ENCODE peak calls at places on chromosomes 16 and 17, in four cellular contexts. D, X, C and Q are unnamed samples. For H3K36me3 and H3K27me3, the result is how much of the 10 kb centered on the place peaks cover.

GRCh38 chr17:51120357-51120738 is 320 bp downstream of the SPAG9 start:
- DNase-seq in D (no peak), X (no peak), C (no peak), Q (no peak)

GRCh38 chr17:76740329-76741118 is 2.6 kb downstream of the MFSD11 start:
- DNase-seq in D (peak), X (no peak), C (no peak), Q (peak)

GRCh38 chr17:9427460-9428315 is 147.9 kb downstream of the STX8 start:
- DNase-seq in D (peak), X (no peak), C (peak), Q (peak)

GRCh38 chr17:29682054-29682453 is 59.3 kb upstream of the CORO6 start:
- DNase-seq in D (no peak), X (no peak), C (no peak), Q (no peak)

GRCh38 chr17:73182616-73183310 is 10.1 kb upstream of the COG1 start:
- DNase-seq in D (no peak), X (no peak), C (no peak), Q (no peak)

GRCh38 chr16:87806608-87807546 is 41.1 kb upstream of the KLHDC4 start:
- DNase-seq in D (peak), X (peak), C (peak), Q (peak)

GRCh38 chr16:27228621-27229501 is 25.5 kb downstream of the KDM8 start:
- DNase-seq in D (peak), X (no peak), C (no peak), Q (no peak)

GRCh38 chr16:66996324-66996982 is 8.1 kb downstream of the CES4A start:
- DNase-seq in D (peak), X (no peak), C (peak), Q (peak)

GRCh38 chr16:31351937-31352315 is 3.0 kb upstream of the ITGAX start:
- DNase-seq in D (no peak), X (no peak), C (no peak), Q (no peak)

GRCh38 chr16:985237-985636 is 3.7 kb downstream of the SOX8 start:
- DNase-seq in D (no peak), X (no peak), C (no peak), Q (no peak)

GRCh38 chr17:63550816-63551639 is 751 bp downstream of the DCAF7 start:
- DNase-seq in D (no peak), X (no peak), C (peak), Q (peak)

GRCh38 chr16:29641561-29641960 is 21.5 kb upstream of the SPN start:
- DNase-seq in D (no peak), X (no peak), C (no peak), Q (no peak)

GRCh38 chr17:73030501-73030911 is 62.0 kb downstream of the SLC39A11 start:
- DNase-seq in D (no peak), X (no peak), C (no peak), Q (peak)

GRCh38 chr16:69917739-69918138 is 33.4 kb upstream of the CLEC18A start:
- DNase-seq in D (peak), X (no peak), C (peak), Q (peak)

GRCh38 chr17:29368926-29369325 is 21.2 kb upstream of the TAOK1 start:
- DNase-seq in D (peak), X (no peak), C (no peak), Q (no peak)

GRCh38 chr17:54876656-54877195 is 23.9 kb upstream of the TOM1L1 start:
- DNase-seq in D (no peak), X (no peak), C (no peak), Q (no peak)

GRCh38 chr17:62760888-62761267 is 47.2 kb downstream of the MARCHF10 start:
- DNase-seq in D (no peak), X (no peak), C (no peak), Q (no peak)

GRCh38 chr17:3986270-3986938 is 22.2 kb upstream of the ATP2A3 start:
- DNase-seq in D (no peak), X (no peak), C (peak), Q (no peak)

GRCh38 chr16:89655062-89655643 is 2.4 kb downstream of the CHMP1A start:
- DNase-seq in D (no peak), X (no peak), C (no peak), Q (no peak)

GRCh38 chr17:45667591-45668171 is 116.4 kb upstream of the CRHR1 start:
- DNase-seq in D (no peak), X (no peak), C (no peak), Q (no peak)

GRCh38 chr17:82230627-82231311 is 1.9 kb downstream of the SLC16A3 start:
- DNase-seq in D (peak), X (no peak), C (peak), Q (peak)

GRCh38 chr17:34850023-34850422 is 111.2 kb downstream of the CCT6B start:
- DNase-seq in D (no peak), X (no peak), C (no peak), Q (no peak)

GRCh38 chr17:61986898-61987297 is 59.1 kb upstream of the INTS2 start:
- DNase-seq in D (no peak), X (no peak), C (no peak), Q (no peak)

GRCh38 chr16:63876096-63876495 is 1245.8 kb downstream of the CDH11 start:
- DNase-seq in D (no peak), X (no peak), C (no peak), Q (no peak)

GRCh38 chr17:4837471-4838305 is 4.5 kb downstream of the MINK1 start:
- DNase-seq in D (peak), X (no peak), C (no peak), Q (no peak)

GRCh38 chr16:66512589-66513404 is 37.1 kb downstream of the TK2 start:
- DNase-seq in D (no peak), X (no peak), C (no peak), Q (peak)

GRCh38 chr17:72614476-72614870 is 478.0 kb downstream of the SLC39A11 start:
- DNase-seq in D (no peak), X (no peak), C (peak), Q (peak)

GRCh38 chr17:66304304-66305174 is 2.1 kb downstream of the PRKCA start:
- DNase-seq in D (no peak), X (no peak), C (peak), Q (peak)

GRCh38 chr17:45851022-45851421 is 6.3 kb downstream of the SPPL2C start:
- DNase-seq in D (no peak), X (no peak), C (no peak), Q (no peak)

GRCh38 chr17:6425407-6425806 is 9.5 kb downstream of the AIPL1 start:
- DNase-seq in D (no peak), X (no peak), C (no peak), Q (no peak)

GRCh38 chr16:55572439-55572838 is 6.0 kb downstream of the CAPNS2 start:
- DNase-seq in D (no peak), X (no peak), C (no peak), Q (no peak)

GRCh38 chr16:50099957-50100648 is 34.3 kb downstream of the HEATR3 start:
- DNase-seq in D (no peak), X (no peak), C (peak), Q (no peak)
- H3K36me3 ChIP-seq in D (under half), X (under half), C (under half), Q (under half)

GRCh38 chr16:11914210-11914758 is 1.5 kb downstream of the GSPT1 start:
- DNase-seq in D (no peak), X (no peak), C (peak), Q (no peak)
- H3K4me3 ChIP-seq in D (peak), X (peak), C (peak), Q (peak)

DNA sequence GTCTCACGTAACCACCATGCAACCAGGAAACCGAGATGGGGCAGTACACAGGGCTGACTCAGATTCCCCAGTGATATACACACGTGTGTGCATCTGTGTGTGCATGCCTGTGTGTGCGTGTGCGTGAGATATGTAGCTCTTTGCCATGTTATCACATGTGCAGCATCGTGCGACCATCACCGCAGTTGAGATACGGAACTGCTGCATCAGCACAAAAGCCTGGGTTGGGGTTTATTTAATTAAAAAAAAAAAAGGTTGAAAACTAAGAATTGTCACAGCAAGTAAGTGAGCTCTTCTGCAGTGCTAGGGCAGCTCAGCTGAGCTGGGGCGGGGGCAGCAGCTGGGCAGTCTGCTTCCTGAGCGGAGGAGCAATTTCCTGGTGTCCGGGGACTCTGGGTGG is 152.5 kb downstream of the RBFOX3 start:
- DNase-seq in D (no peak), X (no peak), C (no peak), Q (no peak)
- H3K27me3 ChIP-seq in D (under half), X (under half), C (under half), Q (under half)

GRCh38 chr17:48850792-48851325 is 20.0 kb downstream of the CALCOCO2 start:
- DNase-seq in D (no peak), X (no peak), C (no peak), Q (no peak)

GRCh38 chr17:48852251-48852650 is 21.4 kb downstream of the CALCOCO2 start:
- DNase-seq in D (no peak), X (no peak), C (no peak), Q (no peak)

GRCh38 chr17:48856122-48856821 is 25.4 kb downstream of the CALCOCO2 start:
- DNase-seq in D (no peak), X (no peak), C (no peak), Q (no peak)

GRCh38 chr17:48860034-48860433 is 29.2 kb downstream of the CALCOCO2 start:
- DNase-seq in D (no peak), X (no peak), C (no peak), Q (no peak)

GRCh38 chr17:48854774-48855476 is 24.1 kb downstream of the CALCOCO2 start:
- DNase-seq in D (no peak), X (no peak), C (no peak), Q (no peak)
- H3K36me3 ChIP-seq in D (under half), X (under half), C (under half), Q (under half)

GRCh38 chr16:28293589-28293935 is 1.2 kb downstream of the SBK1 start:
- DNase-seq in D (no peak), X (no peak), C (no peak), Q (no peak)
- H3K4me3 ChIP-seq in D (peak), X (peak), C (no peak), Q (no peak)

DNA sequence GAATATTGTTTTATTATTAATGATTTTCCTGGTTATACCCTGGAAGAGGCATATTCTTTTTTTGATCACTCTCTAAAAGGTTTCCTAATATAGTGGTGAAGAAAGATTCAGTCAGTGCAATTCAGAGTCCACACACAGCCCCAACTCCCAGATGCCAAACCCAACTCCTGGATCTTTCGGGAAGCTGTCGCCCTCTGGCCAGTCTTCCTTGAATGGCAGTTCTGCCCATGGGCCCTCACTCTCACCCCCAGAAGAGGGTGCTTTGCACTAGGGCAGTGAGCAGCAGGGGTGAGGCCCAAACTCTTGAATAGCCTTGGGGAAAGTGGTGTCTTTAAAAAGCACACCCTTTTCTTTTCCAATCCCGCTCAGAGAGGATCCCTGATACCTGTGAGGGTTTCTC is 11.0 kb downstream of the KRT32 start:
- DNase-seq in D (no peak), X (no peak), C (no peak), Q (peak)
- H3K27me3 ChIP-seq in D (under half), X (under half), C (under half), Q (under half)

GRCh38 chr16:15601212-15601879 is 41.6 kb downstream of the MARF1 start:
- DNase-seq in D (no peak), X (no peak), C (no peak), Q (no peak)

GRCh38 chr16:15597822-15598647 is 44.9 kb downstream of the MARF1 start:
- DNase-seq in D (no peak), X (no peak), C (no peak), Q (no peak)

GRCh38 chr16:15597135-15597534 is 45.8 kb downstream of the MARF1 start:
- DNase-seq in D (no peak), X (no peak), C (no peak), Q (no peak)

GRCh38 chr16:15598648-15599190 is 44.2 kb downstream of the MARF1 start:
- DNase-seq in D (no peak), X (no peak), C (no peak), Q (no peak)

GRCh38 chr16:15599303-15600070 is 43.5 kb downstream of the MARF1 start:
- DNase-seq in D (no peak), X (no peak), C (no peak), Q (no peak)
- H3K36me3 ChIP-seq in D (under half), X (under half), C (under half), Q (half or more)

DNA sequence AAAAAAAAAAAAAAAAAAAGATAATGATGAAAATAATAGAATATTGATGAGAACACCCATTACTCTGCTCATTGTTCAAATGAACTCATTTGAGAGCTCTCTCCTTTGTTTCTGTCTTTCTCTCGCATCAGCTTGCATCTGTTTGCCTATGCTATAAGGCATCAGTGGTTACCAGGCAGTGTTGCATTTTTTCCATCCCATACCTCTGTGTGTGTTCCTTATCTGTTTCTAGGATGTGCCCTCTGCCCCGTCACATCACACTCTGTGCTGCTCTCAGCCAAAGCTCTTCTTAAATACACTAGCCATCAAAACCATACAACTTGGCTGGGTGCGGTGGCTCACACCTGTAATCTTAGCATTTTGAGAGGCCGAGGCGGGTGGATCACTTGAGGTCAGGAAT is 568.2 kb downstream of the WWOX start:
- DNase-seq in D (no peak), X (no peak), C (no peak), Q (no peak)
- H3K4me3 ChIP-seq in D (no peak), X (no peak), C (no peak), Q (no peak)

GRCh38 chr17:74862919-74863318 is 3.2 kb upstream of the GRIN2C start:
- DNase-seq in D (no peak), X (no peak), C (no peak), Q (no peak)

GRCh38 chr17:74860229-74860998 is 729 bp upstream of the GRIN2C start:
- DNase-seq in D (no peak), X (no peak), C (no peak), Q (no peak)

GRCh38 chr17:74862108-74862901 is 2.6 kb upstream of the GRIN2C start:
- DNase-seq in D (peak), X (no peak), C (no peak), Q (peak)

GRCh38 chr17:74860999-74861553 is 1.4 kb upstream of the GRIN2C start:
- DNase-seq in D (no peak), X (no peak), C (no peak), Q (no peak)

GRCh38 chr17:74861554-74862107 is 1.9 kb upstream of the GRIN2C start:
- DNase-seq in D (no peak), X (no peak), C (no peak), Q (no peak)
- H3K27me3 ChIP-seq in D (half or more), X (under half), C (under half), Q (under half)